ENCODE peak calls at places on chromosomes 11 and 22, in six cellular contexts. One of them, this sample, is unnamed. For H3K9me3, the result is how much of the 10 kb centered on the place peaks cover.

GRCh38 chr11:92528051-92528450 is 303.4 kb downstream of the FAT3 start:
- DNase-seq in A549: no peak
- DNase-seq in thoracic aorta: no peak
- DNase-seq in lower lobe of right lung: no peak
- DNase-seq in gastrocnemius medialis: no peak
- DNase-seq in psoas muscle: no peak
- DNase-seq in this sample: no peak

GRCh38 chr11:112355726-112356125 is 95.1 kb upstream of the PLET1 start:
- DNase-seq in A549: no peak
- DNase-seq in psoas muscle: no peak
- DNase-seq in thoracic aorta: no peak
- DNase-seq in gastrocnemius medialis: no peak
- DNase-seq in lower lobe of right lung: peak
- DNase-seq in this sample: no peak

GRCh38 chr11:127843483-127844396 is 743.6 kb downstream of the ETS1 start:
- DNase-seq in A549: peak
- DNase-seq in gastrocnemius medialis: no peak
- DNase-seq in thoracic aorta: peak
- DNase-seq in lower lobe of right lung: peak
- DNase-seq in psoas muscle: peak
- DNase-seq in this sample: peak

GRCh38 chr11:12961615-12962014 is 47.5 kb upstream of the RASSF10 start:
- DNase-seq in lower lobe of right lung: no peak
- DNase-seq in A549: no peak
- DNase-seq in psoas muscle: no peak
- DNase-seq in gastrocnemius medialis: no peak
- DNase-seq in thoracic aorta: no peak
- DNase-seq in this sample: no peak

GRCh38 chr11:113859665-113860064 is 15.7 kb downstream of the USP28 start:
- DNase-seq in lower lobe of right lung: no peak
- DNase-seq in A549: no peak
- DNase-seq in thoracic aorta: no peak
- DNase-seq in psoas muscle: no peak
- DNase-seq in gastrocnemius medialis: no peak
- DNase-seq in this sample: no peak

GRCh38 chr11:68504432-68505066 is 44.0 kb downstream of the PPP6R3 start:
- DNase-seq in psoas muscle: no peak
- DNase-seq in gastrocnemius medialis: no peak
- DNase-seq in thoracic aorta: no peak
- DNase-seq in A549: no peak
- DNase-seq in lower lobe of right lung: no peak
- DNase-seq in this sample: no peak

GRCh38 chr22:50001388-50002231 is 11.0 kb downstream of the IL17REL start:
- DNase-seq in psoas muscle: no peak
- DNase-seq in A549: no peak
- DNase-seq in lower lobe of right lung: peak
- DNase-seq in thoracic aorta: no peak
- DNase-seq in gastrocnemius medialis: no peak
- DNase-seq in this sample: no peak

GRCh38 chr22:44574581-44575343 is 76.7 kb upstream of the RTL6 start:
- DNase-seq in lower lobe of right lung: no peak
- DNase-seq in thoracic aorta: no peak
- DNase-seq in gastrocnemius medialis: no peak
- DNase-seq in psoas muscle: peak
- DNase-seq in A549: no peak
- DNase-seq in this sample: no peak

GRCh38 chr11:98835336-98835735 is 185.4 kb upstream of the CNTN5 start:
- DNase-seq in psoas muscle: no peak
- DNase-seq in thoracic aorta: no peak
- DNase-seq in A549: no peak
- DNase-seq in gastrocnemius medialis: no peak
- DNase-seq in lower lobe of right lung: no peak
- DNase-seq in this sample: no peak

GRCh38 chr22:19800761-19801244 is 40.2 kb downstream of the TBX1 start:
- DNase-seq in psoas muscle: peak
- DNase-seq in thoracic aorta: no peak
- DNase-seq in lower lobe of right lung: peak
- DNase-seq in gastrocnemius medialis: no peak
- DNase-seq in A549: no peak
- DNase-seq in this sample: no peak

GRCh38 chr11:61754534-61755482 is 2.4 kb downstream of the MYRF start:
- DNase-seq in psoas muscle: no peak
- DNase-seq in A549: no peak
- DNase-seq in gastrocnemius medialis: no peak
- DNase-seq in thoracic aorta: no peak
- DNase-seq in lower lobe of right lung: peak
- DNase-seq in this sample: no peak

GRCh38 chr22:25057013-25057881 is 104.7 kb downstream of the KIAA1671 start:
- DNase-seq in psoas muscle: peak
- DNase-seq in gastrocnemius medialis: peak
- DNase-seq in thoracic aorta: no peak
- DNase-seq in A549: peak
- DNase-seq in lower lobe of right lung: peak
- DNase-seq in this sample: no peak

GRCh38 chr11:57213282-57214086 is 23.6 kb downstream of the APLNR start:
- DNase-seq in psoas muscle: no peak
- DNase-seq in gastrocnemius medialis: no peak
- DNase-seq in thoracic aorta: no peak
- DNase-seq in A549: no peak
- DNase-seq in lower lobe of right lung: no peak
- DNase-seq in this sample: no peak
- H3K4me3 ChIP-seq in psoas muscle: no peak
- H3K4me3 ChIP-seq in gastrocnemius medialis: no peak
- H3K4me3 ChIP-seq in thoracic aorta: peak
- H3K4me3 ChIP-seq in A549: no peak
- H3K4me3 ChIP-seq in lower lobe of right lung: no peak
- H3K4me3 ChIP-seq in this sample: no peak

DNA sequence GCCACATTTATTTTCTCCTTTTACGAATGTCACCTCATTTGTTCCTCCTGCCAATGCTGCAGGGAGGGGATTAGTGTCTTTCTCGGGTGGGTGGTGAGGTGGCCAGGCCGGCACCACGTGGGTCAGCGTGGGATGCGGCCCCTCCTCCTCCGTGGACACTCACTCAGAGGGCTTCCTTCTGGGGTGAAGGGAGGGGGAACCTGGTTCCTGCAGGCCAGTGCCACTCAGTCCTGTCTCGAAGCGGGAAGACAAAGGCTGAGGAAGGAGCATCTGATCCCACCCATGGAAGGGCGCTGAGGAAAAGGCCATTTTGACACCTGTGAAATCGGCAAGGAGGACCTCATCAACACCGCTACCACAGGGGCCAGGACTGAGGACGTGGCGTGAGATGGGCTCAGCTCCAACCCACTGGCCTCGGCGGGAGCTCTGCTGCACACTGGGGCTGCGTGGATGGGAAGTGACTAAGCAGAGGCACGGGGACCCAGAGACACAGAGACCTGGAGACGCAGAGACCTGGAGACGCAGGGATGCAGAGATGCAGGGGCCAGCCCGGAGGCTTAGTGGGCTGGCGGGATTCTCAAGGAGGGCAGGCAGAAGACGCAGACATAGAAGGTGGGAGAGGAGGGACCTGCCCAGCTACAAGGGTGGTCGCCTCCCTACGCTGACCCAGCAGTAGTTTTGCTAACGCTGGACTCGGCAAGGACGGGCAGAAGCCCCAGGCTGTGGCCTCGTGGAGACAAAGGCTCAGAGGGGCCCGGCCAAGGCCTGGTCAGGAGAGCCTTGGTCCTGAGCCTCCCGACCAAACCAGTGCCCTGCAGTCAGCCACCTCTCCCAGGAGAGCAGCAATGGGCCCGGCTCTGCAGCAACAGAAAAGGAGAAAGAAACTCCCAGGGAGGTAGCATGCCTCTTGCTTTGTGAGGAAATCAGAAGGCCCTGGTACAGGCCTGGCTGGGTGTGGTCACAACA is 1071.2 kb downstream of the BRD1 start:
- DNase-seq in thoracic aorta: no peak
- DNase-seq in A549: no peak
- DNase-seq in psoas muscle: no peak
- DNase-seq in lower lobe of right lung: peak
- DNase-seq in gastrocnemius medialis: no peak
- DNase-seq in this sample: no peak
- H3K9me3 ChIP-seq in thoracic aorta: under half
- H3K9me3 ChIP-seq in A549: under half
- H3K9me3 ChIP-seq in psoas muscle: under half
- H3K9me3 ChIP-seq in lower lobe of right lung: under half
- H3K9me3 ChIP-seq in gastrocnemius medialis: under half
- H3K9me3 ChIP-seq in this sample: half or more

GRCh38 chr11:70915158-70915795 is 337.1 kb downstream of the SHANK2 start:
- DNase-seq in thoracic aorta: no peak
- DNase-seq in lower lobe of right lung: no peak
- DNase-seq in gastrocnemius medialis: no peak
- DNase-seq in psoas muscle: no peak
- DNase-seq in A549: no peak
- DNase-seq in this sample: no peak
- TF ChIP-seq CTCF in thoracic aorta: no peak
- TF ChIP-seq CTCF in lower lobe of right lung: no peak
- TF ChIP-seq CTCF in gastrocnemius medialis: no peak
- TF ChIP-seq CTCF in psoas muscle: no peak
- TF ChIP-seq CTCF in A549: no peak
- TF ChIP-seq CTCF in this sample: no peak

GRCh38 chr22:31753634-31754471 is at the start of gene DEPDC5:
- DNase-seq in thoracic aorta: peak
- DNase-seq in lower lobe of right lung: peak
- DNase-seq in psoas muscle: peak
- DNase-seq in gastrocnemius medialis: peak
- DNase-seq in A549: peak
- DNase-seq in this sample: peak

GRCh38 chr22:31754813-31755212 is 994 bp downstream of the DEPDC5 start:
- DNase-seq in psoas muscle: no peak
- DNase-seq in A549: no peak
- DNase-seq in thoracic aorta: no peak
- DNase-seq in gastrocnemius medialis: no peak
- DNase-seq in lower lobe of right lung: no peak
- DNase-seq in this sample: no peak

GRCh38 chr22:31752096-31752847 is 1.5 kb upstream of the DEPDC5 start:
- DNase-seq in psoas muscle: no peak
- DNase-seq in thoracic aorta: no peak
- DNase-seq in A549: no peak
- DNase-seq in gastrocnemius medialis: no peak
- DNase-seq in lower lobe of right lung: no peak
- DNase-seq in this sample: no peak

GRCh38 chr22:31750365-31751284 is 693 bp upstream of the PRR14L start:
- DNase-seq in thoracic aorta: no peak
- DNase-seq in gastrocnemius medialis: no peak
- DNase-seq in A549: no peak
- DNase-seq in lower lobe of right lung: no peak
- DNase-seq in psoas muscle: no peak
- DNase-seq in this sample: no peak

GRCh38 chr22:31753005-31753633 is 700 bp upstream of the DEPDC5 start:
- DNase-seq in gastrocnemius medialis: peak
- DNase-seq in thoracic aorta: no peak
- DNase-seq in A549: no peak
- DNase-seq in psoas muscle: peak
- DNase-seq in lower lobe of right lung: peak
- DNase-seq in this sample: no peak
- H3K4me3 ChIP-seq in gastrocnemius medialis: peak
- H3K4me3 ChIP-seq in thoracic aorta: peak
- H3K4me3 ChIP-seq in A549: peak
- H3K4me3 ChIP-seq in psoas muscle: peak
- H3K4me3 ChIP-seq in lower lobe of right lung: peak
- H3K4me3 ChIP-seq in this sample: peak

DNA sequence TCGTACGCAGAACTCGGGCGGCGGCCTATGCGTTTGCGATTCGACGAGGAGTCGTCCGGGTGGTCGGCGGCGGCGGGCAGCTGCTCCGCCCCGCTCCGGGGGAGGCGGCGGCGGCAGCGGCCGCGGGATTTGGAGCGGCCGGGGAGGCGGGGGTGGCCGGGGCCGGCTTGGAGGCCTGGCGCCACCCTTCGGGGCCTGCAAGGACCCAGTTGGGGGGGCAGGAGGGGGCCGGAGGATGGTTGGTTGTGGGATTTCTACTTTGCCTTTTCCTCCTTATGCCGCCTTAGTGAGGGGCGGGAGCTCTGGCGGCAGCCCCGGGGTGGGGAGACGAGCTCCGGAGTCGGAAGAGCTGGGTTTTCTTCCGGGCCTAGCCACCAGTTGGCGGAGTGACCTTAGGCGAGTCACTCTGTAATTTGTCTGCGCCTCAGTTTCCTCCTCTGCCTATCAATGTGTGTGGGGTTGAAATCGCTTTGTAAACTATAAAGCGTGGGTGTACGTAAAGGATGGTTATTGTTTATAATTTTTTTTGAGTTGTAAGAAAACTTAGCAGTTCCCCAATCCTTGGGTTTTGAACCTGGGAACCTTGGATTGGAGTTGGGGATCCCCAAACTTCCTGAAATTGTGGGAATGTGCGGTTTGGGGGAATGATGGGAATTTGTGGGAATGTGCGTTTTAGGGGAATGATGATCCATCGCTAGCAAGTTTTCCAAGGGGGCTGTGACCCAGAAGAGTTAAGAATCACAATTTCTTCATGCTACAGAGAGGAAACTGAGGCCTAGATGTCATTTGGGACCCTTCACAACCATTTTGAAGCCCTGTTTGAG is 679 bp downstream of the TUG1 start:
- DNase-seq in psoas muscle: no peak
- DNase-seq in thoracic aorta: no peak
- DNase-seq in lower lobe of right lung: no peak
- DNase-seq in gastrocnemius medialis: no peak
- DNase-seq in A549: peak
- DNase-seq in this sample: no peak
- H3K9me3 ChIP-seq in psoas muscle: under half
- H3K9me3 ChIP-seq in thoracic aorta: under half
- H3K9me3 ChIP-seq in lower lobe of right lung: under half
- H3K9me3 ChIP-seq in gastrocnemius medialis: under half
- H3K9me3 ChIP-seq in A549: half or more
- H3K9me3 ChIP-seq in this sample: under half

GRCh38 chr11:106585061-106585460 is 433.2 kb downstream of the GUCY1A2 start:
- DNase-seq in psoas muscle: no peak
- DNase-seq in A549: no peak
- DNase-seq in gastrocnemius medialis: no peak
- DNase-seq in lower lobe of right lung: no peak
- DNase-seq in thoracic aorta: no peak
- DNase-seq in this sample: no peak
- TF ChIP-seq CTCF in psoas muscle: no peak
- TF ChIP-seq CTCF in A549: no peak
- TF ChIP-seq CTCF in gastrocnemius medialis: no peak
- TF ChIP-seq CTCF in lower lobe of right lung: no peak
- TF ChIP-seq CTCF in thoracic aorta: no peak
- TF ChIP-seq CTCF in this sample: peak